ENCODE peak calls at places on chromosomes 1 and 21, in seven cellular contexts. Y is AG08395, W is MV-4-11, Q is endothelial cell, E is right cardiac atrium, O is NCI-H524, X is NCI-H1105 treated with DMSO at 0.1 percent for 48 hours. J is an unnamed sample.

GRCh38 chr1:118978914-118979701 is 9.0 kb downstream of the TBX15 start:
- DNase-seq in Y (no peak), W (no peak), Q (no peak), E (no peak), O (no peak), X (no peak), J (no peak)

GRCh38 chr21:43340491-43341348 is 86.2 kb downstream of the SIK1 start:
- DNase-seq in Y (peak), W (no peak), Q (no peak), E (peak), O (no peak), X (no peak), J (no peak)

GRCh38 chr21:14526816-14527689 is 19.1 kb downstream of the SAMSN1 start:
- DNase-seq in Y (no peak), W (no peak), Q (no peak), E (no peak), O (no peak), X (no peak), J (no peak)

GRCh38 chr1:180262628-180263488 is 32.8 kb downstream of the LHX4 start:
- DNase-seq in Y (no peak), W (no peak), Q (no peak), E (no peak), O (no peak), X (no peak), J (no peak)

GRCh38 chr1:159015440-159015909 is 5.8 kb downstream of the IFI16 start:
- DNase-seq in Y (peak), W (peak), Q (no peak), E (peak), O (no peak), X (no peak), J (no peak)

GRCh38 chr1:119370748-119371147 is 2.2 kb downstream of the HAO2 start:
- DNase-seq in Y (no peak), W (no peak), Q (no peak), E (no peak), O (no peak), X (no peak), J (no peak)

GRCh38 chr21:38989745-38990423 is 184.2 kb downstream of the ETS2 start:
- DNase-seq in Y (peak), W (no peak), Q (no peak), E (peak), O (peak), X (peak), J (peak)

GRCh38 chr1:41341365-41341683 is 19.9 kb upstream of the FOXO6 start:
- DNase-seq in Y (no peak), W (no peak), Q (no peak), E (no peak), O (no peak), X (no peak), J (no peak)

GRCh38 chr1:187696092-187696491 is 867.3 kb downstream of the PLA2G4A start:
- DNase-seq in Y (no peak), W (no peak), Q (no peak), E (no peak), O (no peak), X (no peak), J (peak)

GRCh38 chr1:46569909-46570725 is 18.7 kb upstream of the KNCN start:
- DNase-seq in Y (peak), W (no peak), Q (no peak), E (no peak), O (no peak), X (no peak), J (no peak)

GRCh38 chr1:58047265-58047858 is 499.2 kb downstream of the OMA1 start:
- DNase-seq in Y (peak), W (no peak), Q (peak), E (peak), O (peak), X (no peak), J (no peak)

GRCh38 chr1:45116820-45117219 is 89.6 kb downstream of the ZSWIM5 start:
- DNase-seq in Y (no peak), W (no peak), Q (no peak), E (no peak), O (no peak), X (no peak), J (no peak)

GRCh38 chr21:34510148-34511142 is 1.6 kb downstream of the KCNE1 start:
- DNase-seq in Y (peak), W (peak), Q (peak), E (peak), O (peak), X (peak), J (peak)

J was measured in NCI-H526.